ENCODE peak calls at places on chromosomes 5 and 9, in seven cellular contexts. One of them, this sample, is unnamed.

GRCh38 chr5:18329346-18329745 is 695.1 kb downstream of the TAF11L14 start:
- DNase-seq in K562: no peak
- DNase-seq in H1: no peak
- DNase-seq in endothelial cell of umbilical vein: no peak
- DNase-seq in HCT116: no peak
- DNase-seq in GM12878: no peak
- DNase-seq in A549: peak
- DNase-seq in this sample: no peak

GRCh38 chr5:94908889-94909480 is 290.5 kb downstream of the SLF1 start:
- DNase-seq in K562: peak
- DNase-seq in H1: no peak
- DNase-seq in A549: peak
- DNase-seq in GM12878: no peak
- DNase-seq in endothelial cell of umbilical vein: peak
- DNase-seq in HCT116: peak
- DNase-seq in this sample: peak

GRCh38 chr5:5313081-5313736 is 109.3 kb upstream of the ICE1 start:
- DNase-seq in GM12878: no peak
- DNase-seq in H1: no peak
- DNase-seq in HCT116: no peak
- DNase-seq in A549: no peak
- DNase-seq in K562: no peak
- DNase-seq in endothelial cell of umbilical vein: no peak
- DNase-seq in this sample: no peak

GRCh38 chr5:147869112-147869511 is 9.4 kb upstream of the SCGB3A2 start:
- DNase-seq in H1: peak
- DNase-seq in endothelial cell of umbilical vein: no peak
- DNase-seq in A549: no peak
- DNase-seq in GM12878: no peak
- DNase-seq in K562: no peak
- DNase-seq in HCT116: no peak
- DNase-seq in this sample: no peak

GRCh38 chr5:135318924-135319323 is 80.1 kb downstream of the MACROH2A1 start:
- DNase-seq in K562: no peak
- DNase-seq in endothelial cell of umbilical vein: no peak
- DNase-seq in H1: no peak
- DNase-seq in HCT116: no peak
- DNase-seq in A549: no peak
- DNase-seq in GM12878: no peak
- DNase-seq in this sample: no peak

GRCh38 chr9:113572076-113572861 is 108.7 kb downstream of the RGS3 start:
- DNase-seq in H1: no peak
- DNase-seq in HCT116: no peak
- DNase-seq in GM12878: no peak
- DNase-seq in endothelial cell of umbilical vein: no peak
- DNase-seq in K562: peak
- DNase-seq in A549: no peak
- DNase-seq in this sample: no peak

GRCh38 chr9:13049223-13049622 is 230.3 kb downstream of the MPDZ start:
- DNase-seq in endothelial cell of umbilical vein: no peak
- DNase-seq in A549: no peak
- DNase-seq in H1: no peak
- DNase-seq in GM12878: no peak
- DNase-seq in K562: no peak
- DNase-seq in HCT116: no peak
- DNase-seq in this sample: no peak

GRCh38 chr9:100351508-100351907 is 1.2 kb downstream of the TEX10 start:
- DNase-seq in A549: no peak
- DNase-seq in HCT116: no peak
- DNase-seq in H1: no peak
- DNase-seq in endothelial cell of umbilical vein: no peak
- DNase-seq in GM12878: no peak
- DNase-seq in K562: no peak
- DNase-seq in this sample: no peak

GRCh38 chr9:134521817-134522501 is 119.6 kb upstream of the COL5A1 start:
- DNase-seq in HCT116: no peak
- DNase-seq in endothelial cell of umbilical vein: no peak
- DNase-seq in H1: no peak
- DNase-seq in GM12878: no peak
- DNase-seq in A549: no peak
- DNase-seq in K562: no peak
- DNase-seq in this sample: no peak

GRCh38 chr9:88478236-88478635 is 56.7 kb upstream of the NXNL2 start:
- DNase-seq in H1: no peak
- DNase-seq in K562: no peak
- DNase-seq in endothelial cell of umbilical vein: no peak
- DNase-seq in A549: no peak
- DNase-seq in GM12878: no peak
- DNase-seq in HCT116: no peak
- DNase-seq in this sample: no peak

GRCh38 chr9:2356391-2356790 is 265.2 kb upstream of the VLDLR start:
- DNase-seq in K562: no peak
- DNase-seq in endothelial cell of umbilical vein: no peak
- DNase-seq in GM12878: no peak
- DNase-seq in H1: no peak
- DNase-seq in HCT116: no peak
- DNase-seq in A549: no peak
- DNase-seq in this sample: no peak

GRCh38 chr5:133950821-133951612 is 17.4 kb downstream of the C5orf15 start:
- DNase-seq in K562: no peak
- DNase-seq in A549: no peak
- DNase-seq in H1: no peak
- DNase-seq in GM12878: no peak
- DNase-seq in endothelial cell of umbilical vein: no peak
- DNase-seq in HCT116: no peak
- DNase-seq in this sample: no peak

GRCh38 chr5:27748847-27749246 is 710.5 kb upstream of the CDH9 start:
- DNase-seq in GM12878: no peak
- DNase-seq in endothelial cell of umbilical vein: no peak
- DNase-seq in A549: no peak
- DNase-seq in K562: no peak
- DNase-seq in HCT116: no peak
- DNase-seq in H1: no peak
- DNase-seq in this sample: no peak

GRCh38 chr5:78757269-78758053 is 108.9 kb upstream of the LHFPL2 start:
- DNase-seq in K562: no peak
- DNase-seq in GM12878: peak
- DNase-seq in H1: no peak
- DNase-seq in A549: peak
- DNase-seq in endothelial cell of umbilical vein: no peak
- DNase-seq in HCT116: no peak
- DNase-seq in this sample: no peak

GRCh38 chr5:102200861-102201260 is 95.2 kb downstream of the SLCO4C1 start:
- DNase-seq in K562: no peak
- DNase-seq in endothelial cell of umbilical vein: no peak
- DNase-seq in H1: no peak
- DNase-seq in GM12878: no peak
- DNase-seq in HCT116: no peak
- DNase-seq in A549: no peak
- DNase-seq in this sample: no peak

GRCh38 chr9:33311953-33312352 is 21.6 kb downstream of the NFX1 start:
- DNase-seq in endothelial cell of umbilical vein: no peak
- DNase-seq in K562: no peak
- DNase-seq in H1: no peak
- DNase-seq in GM12878: no peak
- DNase-seq in A549: no peak
- DNase-seq in HCT116: no peak
- DNase-seq in this sample: no peak

GRCh38 chr9:83509372-83509771 is 28.8 kb downstream of the FRMD3 start:
- DNase-seq in A549: no peak
- DNase-seq in H1: no peak
- DNase-seq in GM12878: no peak
- DNase-seq in K562: no peak
- DNase-seq in endothelial cell of umbilical vein: no peak
- DNase-seq in HCT116: no peak
- DNase-seq in this sample: no peak

GRCh38 chr5:78586251-78586650 is 62.3 kb downstream of the LHFPL2 start:
- DNase-seq in A549: peak
- DNase-seq in HCT116: no peak
- DNase-seq in H1: no peak
- DNase-seq in GM12878: no peak
- DNase-seq in endothelial cell of umbilical vein: peak
- DNase-seq in K562: no peak
- DNase-seq in this sample: no peak

GRCh38 chr9:96219615-96220257 is 82.2 kb downstream of the HSD17B3 start:
- DNase-seq in GM12878: no peak
- DNase-seq in endothelial cell of umbilical vein: peak
- DNase-seq in A549: no peak
- DNase-seq in HCT116: no peak
- DNase-seq in H1: no peak
- DNase-seq in K562: peak
- DNase-seq in this sample: peak

GRCh38 chr9:91217388-91217787 is 144.3 kb downstream of the AUH start:
- DNase-seq in endothelial cell of umbilical vein: no peak
- DNase-seq in H1: no peak
- DNase-seq in GM12878: no peak
- DNase-seq in K562: no peak
- DNase-seq in HCT116: no peak
- DNase-seq in A549: no peak
- DNase-seq in this sample: no peak

GRCh38 chr5:171494452-171495121 is 75.1 kb downstream of the FGF18 start:
- DNase-seq in K562: peak
- DNase-seq in GM12878: no peak
- DNase-seq in HCT116: peak
- DNase-seq in endothelial cell of umbilical vein: peak
- DNase-seq in H1: peak
- DNase-seq in A549: peak
- DNase-seq in this sample: peak

DNA sequence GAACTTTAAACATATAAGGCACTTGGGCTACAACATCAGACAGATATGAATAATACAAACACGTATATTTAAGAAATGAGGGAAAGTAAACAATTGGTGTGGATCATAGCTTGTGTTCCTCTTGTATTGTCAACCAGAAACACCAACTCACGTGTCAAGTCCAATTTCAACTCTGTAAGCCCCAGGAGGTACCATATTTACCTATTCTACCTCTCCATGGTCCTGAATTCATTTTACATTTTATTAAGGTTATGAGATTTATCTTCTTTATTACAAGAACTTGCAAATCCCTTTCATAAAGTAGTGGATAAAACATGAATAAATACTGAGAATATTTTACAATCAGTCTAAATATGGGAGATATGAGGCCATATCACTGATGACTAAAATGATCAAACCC is 501.6 kb downstream of the MAT2B start:
- DNase-seq in A549: no peak
- DNase-seq in GM12878: no peak
- DNase-seq in H1: no peak
- DNase-seq in endothelial cell of umbilical vein: no peak
- DNase-seq in K562: no peak
- DNase-seq in HCT116: no peak
- DNase-seq in this sample: no peak
- TF ChIP-seq MAX in A549: no peak
- TF ChIP-seq MAX in GM12878: no peak
- TF ChIP-seq MAX in H1: no peak
- TF ChIP-seq MAX in endothelial cell of umbilical vein: no peak
- TF ChIP-seq MAX in K562: no peak
- TF ChIP-seq MAX in HCT116: no peak
- TF ChIP-seq MAX in this sample: no peak

GRCh38 chr9:123867971-123868370 is 62.0 kb downstream of the DENND1A start:
- DNase-seq in endothelial cell of umbilical vein: no peak
- DNase-seq in HCT116: no peak
- DNase-seq in GM12878: no peak
- DNase-seq in K562: no peak
- DNase-seq in H1: no peak
- DNase-seq in A549: no peak
- DNase-seq in this sample: no peak

GRCh38 chr9:123864291-123864690 is 65.6 kb downstream of the DENND1A start:
- DNase-seq in endothelial cell of umbilical vein: no peak
- DNase-seq in A549: no peak
- DNase-seq in H1: no peak
- DNase-seq in K562: no peak
- DNase-seq in GM12878: no peak
- DNase-seq in HCT116: no peak
- DNase-seq in this sample: no peak

GRCh38 chr9:123867034-123867433 is 62.9 kb downstream of the DENND1A start:
- DNase-seq in H1: no peak
- DNase-seq in HCT116: no peak
- DNase-seq in A549: no peak
- DNase-seq in endothelial cell of umbilical vein: no peak
- DNase-seq in K562: no peak
- DNase-seq in GM12878: no peak
- DNase-seq in this sample: no peak

GRCh38 chr9:123865226-123865625 is 64.7 kb downstream of the DENND1A start:
- DNase-seq in GM12878: no peak
- DNase-seq in endothelial cell of umbilical vein: no peak
- DNase-seq in K562: no peak
- DNase-seq in A549: no peak
- DNase-seq in HCT116: no peak
- DNase-seq in H1: no peak
- DNase-seq in this sample: no peak

GRCh38 chr9:123866497-123866896 is 63.4 kb downstream of the DENND1A start:
- DNase-seq in A549: no peak
- DNase-seq in H1: no peak
- DNase-seq in HCT116: no peak
- DNase-seq in GM12878: no peak
- DNase-seq in endothelial cell of umbilical vein: no peak
- DNase-seq in K562: no peak
- DNase-seq in this sample: no peak
- H3K4me2 ChIP-seq in A549: no peak
- H3K4me2 ChIP-seq in H1: no peak
- H3K4me2 ChIP-seq in HCT116: no peak
- H3K4me2 ChIP-seq in GM12878: no peak
- H3K4me2 ChIP-seq in endothelial cell of umbilical vein: no peak
- H3K4me2 ChIP-seq in K562: no peak
- H3K4me2 ChIP-seq in this sample: no peak

GRCh38 chr9:132193227-132194110 is 31.6 kb downstream of the NTNG2 start:
- DNase-seq in H1: no peak
- DNase-seq in K562: no peak
- DNase-seq in GM12878: no peak
- DNase-seq in HCT116: no peak
- DNase-seq in endothelial cell of umbilical vein: no peak
- DNase-seq in A549: no peak
- DNase-seq in this sample: no peak
- TF ChIP-seq MAX in H1: no peak
- TF ChIP-seq MAX in K562: no peak
- TF ChIP-seq MAX in GM12878: no peak
- TF ChIP-seq MAX in HCT116: no peak
- TF ChIP-seq MAX in endothelial cell of umbilical vein: no peak
- TF ChIP-seq MAX in A549: no peak
- TF ChIP-seq MAX in this sample: no peak

DNA sequence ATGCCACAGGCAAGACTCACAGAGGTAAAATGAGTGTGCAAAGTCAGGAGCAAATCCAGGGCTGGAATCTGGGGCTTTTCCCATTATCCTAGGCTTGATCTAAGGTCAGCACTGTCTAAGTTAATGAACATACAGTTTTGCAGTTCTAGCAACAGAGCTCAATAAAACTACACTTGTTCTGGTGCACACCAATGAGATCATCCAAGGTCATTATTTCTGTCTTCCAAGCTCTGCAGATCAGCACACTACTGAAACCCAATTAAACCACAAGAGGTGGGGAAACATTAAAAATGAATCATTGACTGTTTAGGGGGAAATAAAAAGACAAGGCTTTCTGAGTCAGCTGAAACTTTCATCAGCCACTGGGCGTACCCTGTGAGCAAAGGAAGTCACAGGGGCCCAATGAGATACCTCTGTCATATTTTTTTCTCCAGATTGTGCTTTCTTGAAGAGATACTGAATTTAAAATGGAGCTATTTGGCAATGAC is 662.2 kb upstream of the ZNF608 start:
- DNase-seq in A549: peak
- DNase-seq in endothelial cell of umbilical vein: peak
- DNase-seq in K562: no peak
- DNase-seq in H1: no peak
- DNase-seq in HCT116: peak
- DNase-seq in GM12878: no peak
- DNase-seq in this sample: no peak
- H3K4me2 ChIP-seq in A549: peak
- H3K4me2 ChIP-seq in endothelial cell of umbilical vein: peak
- H3K4me2 ChIP-seq in K562: no peak
- H3K4me2 ChIP-seq in H1: no peak
- H3K4me2 ChIP-seq in HCT116: peak
- H3K4me2 ChIP-seq in GM12878: peak
- H3K4me2 ChIP-seq in this sample: peak

This sample was measured in SK-N-SH.